ENCODE peak calls at places on chromosomes 5 and 9, in seven cellular contexts. One of them, this sample, is unnamed.
A peak's percentile ranks its signal among the peaks of the same experiment; 100 is the strongest.

GRCh38 chr9:119961774-119962408 is 592.7 kb upstream of the BRINP1 start:
- DNase-seq in BJ: no peak
- DNase-seq in progenitor cell of endocrine pancreas: peak; percentile 43
- DNase-seq in neural progenitor cell: peak; percentile 78
- DNase-seq in osteoblast: no peak
- DNase-seq in GM13976: peak; percentile 41
- DNase-seq in osteocyte: no peak
- DNase-seq in this sample: peak; percentile 21

GRCh38 chr5:163571755-163572154 is 66.3 kb downstream of the MAT2B start:
- DNase-seq in BJ: peak; percentile 71
- DNase-seq in progenitor cell of endocrine pancreas: no peak
- DNase-seq in neural progenitor cell: no peak
- DNase-seq in osteoblast: no peak
- DNase-seq in GM13976: no peak
- DNase-seq in osteocyte: no peak
- DNase-seq in this sample: no peak

GRCh38 chr9:90449213-90449925 is 193.3 kb downstream of the DIRAS2 start:
- DNase-seq in BJ: no peak
- DNase-seq in progenitor cell of endocrine pancreas: no peak
- DNase-seq in neural progenitor cell: no peak
- DNase-seq in osteoblast: no peak
- DNase-seq in GM13976: no peak
- DNase-seq in osteocyte: no peak
- DNase-seq in this sample: no peak

GRCh38 chr5:128084228-128085167 is 932 bp downstream of the SLC12A2 start:
- DNase-seq in BJ: no peak
- DNase-seq in progenitor cell of endocrine pancreas: peak; percentile 39
- DNase-seq in neural progenitor cell: peak; percentile 57
- DNase-seq in osteoblast: peak; percentile 87
- DNase-seq in GM13976: peak; percentile 43
- DNase-seq in osteocyte: no peak
- DNase-seq in this sample: peak; percentile 52

GRCh38 chr9:91727316-91727861 is 222.6 kb downstream of the ROR2 start:
- DNase-seq in BJ: no peak
- DNase-seq in progenitor cell of endocrine pancreas: peak; percentile 22
- DNase-seq in neural progenitor cell: peak; percentile 67
- DNase-seq in osteoblast: peak; percentile 92
- DNase-seq in GM13976: peak; percentile 81
- DNase-seq in osteocyte: no peak
- DNase-seq in this sample: peak; percentile 84

GRCh38 chr9:133785753-133786370 is 47.7 kb upstream of the SARDH start:
- DNase-seq in BJ: no peak
- DNase-seq in progenitor cell of endocrine pancreas: no peak
- DNase-seq in neural progenitor cell: no peak
- DNase-seq in osteoblast: no peak
- DNase-seq in GM13976: no peak
- DNase-seq in osteocyte: no peak
- DNase-seq in this sample: no peak

GRCh38 chr5:67015577-67016290 is 180.9 kb downstream of the CD180 start:
- DNase-seq in BJ: no peak
- DNase-seq in progenitor cell of endocrine pancreas: no peak
- DNase-seq in neural progenitor cell: no peak
- DNase-seq in osteoblast: no peak
- DNase-seq in GM13976: no peak
- DNase-seq in osteocyte: no peak
- DNase-seq in this sample: no peak

GRCh38 chr9:134961331-134962064 is 43.8 kb upstream of the FCN1 start:
- DNase-seq in BJ: no peak
- DNase-seq in progenitor cell of endocrine pancreas: no peak
- DNase-seq in neural progenitor cell: no peak
- DNase-seq in osteoblast: peak; percentile 68
- DNase-seq in GM13976: no peak
- DNase-seq in osteocyte: peak; percentile 79
- DNase-seq in this sample: no peak

GRCh38 chr5:134582281-134582680 is 50.3 kb downstream of the SAR1B start:
- DNase-seq in BJ: no peak
- DNase-seq in progenitor cell of endocrine pancreas: no peak
- DNase-seq in neural progenitor cell: no peak
- DNase-seq in osteoblast: no peak
- DNase-seq in GM13976: no peak
- DNase-seq in osteocyte: no peak
- DNase-seq in this sample: no peak

GRCh38 chr5:80762573-80762972 is 107.8 kb upstream of the DHFR start:
- DNase-seq in BJ: no peak
- DNase-seq in progenitor cell of endocrine pancreas: no peak
- DNase-seq in neural progenitor cell: no peak
- DNase-seq in osteoblast: no peak
- DNase-seq in GM13976: no peak
- DNase-seq in osteocyte: no peak
- DNase-seq in this sample: no peak

GRCh38 chr5:80760178-80760577 is 105.4 kb upstream of the DHFR start:
- DNase-seq in BJ: no peak
- DNase-seq in progenitor cell of endocrine pancreas: no peak
- DNase-seq in neural progenitor cell: no peak
- DNase-seq in osteoblast: no peak
- DNase-seq in GM13976: no peak
- DNase-seq in osteocyte: no peak
- DNase-seq in this sample: no peak

GRCh38 chr5:80761176-80761575 is 106.4 kb upstream of the DHFR start:
- DNase-seq in BJ: no peak
- DNase-seq in progenitor cell of endocrine pancreas: no peak
- DNase-seq in neural progenitor cell: peak; percentile 4
- DNase-seq in osteoblast: no peak
- DNase-seq in GM13976: no peak
- DNase-seq in osteocyte: no peak
- DNase-seq in this sample: no peak

GRCh38 chr5:80761966-80762365 is 107.2 kb upstream of the DHFR start:
- DNase-seq in BJ: no peak
- DNase-seq in progenitor cell of endocrine pancreas: no peak
- DNase-seq in neural progenitor cell: no peak
- DNase-seq in osteoblast: no peak
- DNase-seq in GM13976: no peak
- DNase-seq in osteocyte: no peak
- DNase-seq in this sample: no peak

DNA sequence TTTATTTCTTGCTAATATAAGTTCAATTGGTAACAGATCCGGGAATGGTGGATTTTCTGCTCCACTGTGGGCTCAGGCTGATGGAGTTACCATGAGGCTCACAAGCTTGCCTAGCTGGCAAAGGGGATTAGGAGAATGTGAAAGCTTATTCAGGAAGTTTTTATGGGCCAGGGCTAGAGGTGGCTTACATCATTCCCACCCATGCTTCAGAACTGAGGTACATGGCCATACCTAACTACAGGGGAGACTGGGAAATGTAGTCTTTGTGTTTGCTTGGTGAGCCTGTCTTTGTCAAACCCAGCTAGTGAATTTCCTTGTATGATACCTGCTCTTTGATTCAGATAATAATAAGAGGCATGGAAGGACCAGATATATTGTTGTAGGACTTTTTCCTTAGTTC is 105.9 kb upstream of the DHFR start:
- DNase-seq in BJ: no peak
- DNase-seq in progenitor cell of endocrine pancreas: no peak
- DNase-seq in neural progenitor cell: no peak
- DNase-seq in osteoblast: no peak
- DNase-seq in GM13976: no peak
- DNase-seq in osteocyte: no peak
- DNase-seq in this sample: no peak
- TF ChIP-seq CTCF in BJ: no peak
- TF ChIP-seq CTCF in progenitor cell of endocrine pancreas: no peak
- TF ChIP-seq CTCF in neural progenitor cell: no peak
- TF ChIP-seq CTCF in osteoblast: no peak
- TF ChIP-seq CTCF in GM13976: no peak
- TF ChIP-seq CTCF in osteocyte: no peak
- TF ChIP-seq CTCF in this sample: no peak

GRCh38 chr5:72835633-72836032 is 19.2 kb downstream of the TNPO1 start:
- DNase-seq in BJ: no peak
- DNase-seq in progenitor cell of endocrine pancreas: no peak
- DNase-seq in neural progenitor cell: no peak
- DNase-seq in osteoblast: no peak
- DNase-seq in GM13976: no peak
- DNase-seq in osteocyte: no peak
- DNase-seq in this sample: no peak

GRCh38 chr5:72829707-72830106 is 13.2 kb downstream of the TNPO1 start:
- DNase-seq in BJ: no peak
- DNase-seq in progenitor cell of endocrine pancreas: no peak
- DNase-seq in neural progenitor cell: no peak
- DNase-seq in osteoblast: no peak
- DNase-seq in GM13976: no peak
- DNase-seq in osteocyte: no peak
- DNase-seq in this sample: no peak

GRCh38 chr5:72834919-72835318 is 18.5 kb downstream of the TNPO1 start:
- DNase-seq in BJ: no peak
- DNase-seq in progenitor cell of endocrine pancreas: no peak
- DNase-seq in neural progenitor cell: no peak
- DNase-seq in osteoblast: no peak
- DNase-seq in GM13976: no peak
- DNase-seq in osteocyte: no peak
- DNase-seq in this sample: no peak

GRCh38 chr5:72836810-72837209 is 20.3 kb downstream of the TNPO1 start:
- DNase-seq in BJ: no peak
- DNase-seq in progenitor cell of endocrine pancreas: no peak
- DNase-seq in neural progenitor cell: no peak
- DNase-seq in osteoblast: no peak
- DNase-seq in GM13976: no peak
- DNase-seq in osteocyte: no peak
- DNase-seq in this sample: no peak

DNA sequence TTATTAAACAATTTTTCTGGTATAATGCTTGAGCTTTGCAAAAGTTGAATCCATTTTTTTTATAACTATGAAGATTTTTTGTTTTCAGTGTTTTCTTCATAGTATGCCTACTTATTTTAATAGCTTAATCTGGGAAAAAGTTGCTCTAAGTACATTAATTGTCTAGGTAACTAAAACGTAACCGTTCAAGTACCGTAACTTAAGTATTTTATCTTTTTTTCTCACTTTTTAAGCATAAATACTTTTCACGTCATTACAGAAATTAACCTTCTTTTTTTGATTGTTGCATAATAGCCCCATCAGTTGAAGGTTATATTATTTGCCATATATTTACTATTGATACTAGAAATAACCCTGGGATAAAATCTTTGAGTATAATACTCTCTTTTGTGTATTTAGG is 15.2 kb downstream of the TNPO1 start:
- DNase-seq in BJ: no peak
- DNase-seq in progenitor cell of endocrine pancreas: no peak
- DNase-seq in neural progenitor cell: no peak
- DNase-seq in osteoblast: no peak
- DNase-seq in GM13976: no peak
- DNase-seq in osteocyte: no peak
- DNase-seq in this sample: no peak
- TF ChIP-seq CTCF in BJ: no peak
- TF ChIP-seq CTCF in progenitor cell of endocrine pancreas: no peak
- TF ChIP-seq CTCF in neural progenitor cell: no peak
- TF ChIP-seq CTCF in osteoblast: no peak
- TF ChIP-seq CTCF in GM13976: no peak
- TF ChIP-seq CTCF in osteocyte: no peak
- TF ChIP-seq CTCF in this sample: no peak

GRCh38 chr9:70466976-70467551 is 52.6 kb upstream of the KLF9 start:
- DNase-seq in BJ: no peak
- DNase-seq in progenitor cell of endocrine pancreas: no peak
- DNase-seq in neural progenitor cell: no peak
- DNase-seq in osteoblast: peak; percentile 93
- DNase-seq in GM13976: no peak
- DNase-seq in osteocyte: no peak
- DNase-seq in this sample: no peak

GRCh38 chr9:70465904-70466303 is 51.4 kb upstream of the KLF9 start:
- DNase-seq in BJ: no peak
- DNase-seq in progenitor cell of endocrine pancreas: no peak
- DNase-seq in neural progenitor cell: no peak
- DNase-seq in osteoblast: no peak
- DNase-seq in GM13976: no peak
- DNase-seq in osteocyte: no peak
- DNase-seq in this sample: no peak

GRCh38 chr9:70463877-70464276 is 49.4 kb upstream of the KLF9 start:
- DNase-seq in BJ: no peak
- DNase-seq in progenitor cell of endocrine pancreas: no peak
- DNase-seq in neural progenitor cell: no peak
- DNase-seq in osteoblast: no peak
- DNase-seq in GM13976: no peak
- DNase-seq in osteocyte: no peak
- DNase-seq in this sample: no peak

GRCh38 chr9:70462300-70462699 is 47.8 kb upstream of the KLF9 start:
- DNase-seq in BJ: no peak
- DNase-seq in progenitor cell of endocrine pancreas: no peak
- DNase-seq in neural progenitor cell: no peak
- DNase-seq in osteoblast: no peak
- DNase-seq in GM13976: no peak
- DNase-seq in osteocyte: no peak
- DNase-seq in this sample: no peak

DNA sequence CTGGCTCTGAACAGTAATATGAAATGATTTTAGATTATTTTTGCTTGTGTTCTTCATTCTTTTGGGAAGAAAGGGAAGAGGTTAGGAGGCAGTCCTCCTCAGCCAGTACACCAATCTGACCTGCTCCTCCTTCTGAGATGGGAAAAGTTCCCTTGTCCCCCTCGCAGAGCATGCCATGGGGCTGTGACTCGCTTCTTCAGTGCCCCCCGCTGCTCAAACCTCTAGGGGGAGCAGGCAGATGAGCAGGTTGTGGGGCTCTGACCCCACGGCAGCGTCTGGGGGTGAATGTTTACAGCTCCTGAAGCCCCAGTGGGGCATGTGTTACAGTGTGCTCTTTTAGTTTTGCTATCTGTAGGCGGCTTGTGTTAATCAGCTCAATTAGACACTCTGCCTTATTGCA is 50.9 kb upstream of the KLF9 start:
- DNase-seq in BJ: no peak
- DNase-seq in progenitor cell of endocrine pancreas: no peak
- DNase-seq in neural progenitor cell: no peak
- DNase-seq in osteoblast: no peak
- DNase-seq in GM13976: no peak
- DNase-seq in osteocyte: no peak
- DNase-seq in this sample: no peak
- TF ChIP-seq CTCF in BJ: no peak
- TF ChIP-seq CTCF in progenitor cell of endocrine pancreas: no peak
- TF ChIP-seq CTCF in neural progenitor cell: no peak
- TF ChIP-seq CTCF in osteoblast: no peak
- TF ChIP-seq CTCF in GM13976: no peak
- TF ChIP-seq CTCF in osteocyte: no peak
- TF ChIP-seq CTCF in this sample: no peak

GRCh38 chr5:33474931-33475499 is 34.2 kb downstream of the TARS1 start:
- DNase-seq in BJ: no peak
- DNase-seq in progenitor cell of endocrine pancreas: no peak
- DNase-seq in neural progenitor cell: no peak
- DNase-seq in osteoblast: no peak
- DNase-seq in GM13976: no peak
- DNase-seq in osteocyte: no peak
- DNase-seq in this sample: no peak

GRCh38 chr5:33472805-33473409 is 32.1 kb downstream of the TARS1 start:
- DNase-seq in BJ: no peak
- DNase-seq in progenitor cell of endocrine pancreas: no peak
- DNase-seq in neural progenitor cell: no peak
- DNase-seq in osteoblast: no peak
- DNase-seq in GM13976: no peak
- DNase-seq in osteocyte: no peak
- DNase-seq in this sample: no peak

GRCh38 chr5:33468811-33469435 is 28.2 kb downstream of the TARS1 start:
- DNase-seq in BJ: no peak
- DNase-seq in progenitor cell of endocrine pancreas: no peak
- DNase-seq in neural progenitor cell: no peak
- DNase-seq in osteoblast: peak; percentile 21
- DNase-seq in GM13976: no peak
- DNase-seq in osteocyte: no peak
- DNase-seq in this sample: no peak

GRCh38 chr5:33474004-33474403 is 33.2 kb downstream of the TARS1 start:
- DNase-seq in BJ: no peak
- DNase-seq in progenitor cell of endocrine pancreas: no peak
- DNase-seq in neural progenitor cell: no peak
- DNase-seq in osteoblast: no peak
- DNase-seq in GM13976: no peak
- DNase-seq in osteocyte: no peak
- DNase-seq in this sample: no peak

GRCh38 chr5:33470544-33470943 is 29.8 kb downstream of the TARS1 start:
- DNase-seq in BJ: no peak
- DNase-seq in progenitor cell of endocrine pancreas: no peak
- DNase-seq in neural progenitor cell: peak; percentile 45
- DNase-seq in osteoblast: no peak
- DNase-seq in GM13976: peak; percentile 16
- DNase-seq in osteocyte: no peak
- DNase-seq in this sample: peak; percentile 9
- TF ChIP-seq CTCF in BJ: no peak
- TF ChIP-seq CTCF in progenitor cell of endocrine pancreas: peak; percentile 48
- TF ChIP-seq CTCF in neural progenitor cell: peak; percentile 50
- TF ChIP-seq CTCF in osteoblast: peak; percentile 28
- TF ChIP-seq CTCF in GM13976: peak; percentile 32
- TF ChIP-seq CTCF in osteocyte: peak; percentile 48
- TF ChIP-seq CTCF in this sample: peak; percentile 52